ENCODE peak calls at places on chromosome 12, in eight cellular contexts. One of them, this sample, is unnamed.

GRCh38 chr12:4979737-4980136 is 63.9 kb upstream of the KCNA5 start:
- DNase-seq in OCI-LY7: no peak
- DNase-seq in H9: no peak
- DNase-seq in body of pancreas: no peak
- DNase-seq in A549: no peak
- DNase-seq in kidney: no peak
- DNase-seq in upper lobe of right lung: no peak
- DNase-seq in SK-N-SH: no peak
- DNase-seq in this sample: no peak

GRCh38 chr12:120713861-120714482 is 3.7 kb downstream of the UNC119B start:
- DNase-seq in OCI-LY7: peak
- DNase-seq in H9: peak
- DNase-seq in body of pancreas: peak
- DNase-seq in A549: peak
- DNase-seq in kidney: no peak
- DNase-seq in upper lobe of right lung: no peak
- DNase-seq in SK-N-SH: peak
- DNase-seq in this sample: peak

GRCh38 chr12:23640754-23641153 is 308.7 kb downstream of the SOX5 start:
- DNase-seq in OCI-LY7: no peak
- DNase-seq in H9: peak
- DNase-seq in body of pancreas: no peak
- DNase-seq in A549: no peak
- DNase-seq in kidney: no peak
- DNase-seq in upper lobe of right lung: no peak
- DNase-seq in SK-N-SH: no peak
- DNase-seq in this sample: no peak

GRCh38 chr12:6765048-6765633 is 1.0 kb upstream of the PTMS start:
- DNase-seq in OCI-LY7: no peak
- DNase-seq in H9: no peak
- DNase-seq in body of pancreas: no peak
- DNase-seq in A549: peak
- DNase-seq in kidney: no peak
- DNase-seq in upper lobe of right lung: no peak
- DNase-seq in SK-N-SH: no peak
- DNase-seq in this sample: no peak

GRCh38 chr12:113837059-113837458 is 129.1 kb downstream of the RBM19 start:
- DNase-seq in OCI-LY7: no peak
- DNase-seq in H9: no peak
- DNase-seq in body of pancreas: no peak
- DNase-seq in A549: no peak
- DNase-seq in kidney: no peak
- DNase-seq in upper lobe of right lung: no peak
- DNase-seq in SK-N-SH: no peak
- DNase-seq in this sample: no peak

GRCh38 chr12:47755655-47756562 is 2.8 kb downstream of the RAPGEF3 start:
- DNase-seq in OCI-LY7: no peak
- DNase-seq in H9: no peak
- DNase-seq in body of pancreas: no peak
- DNase-seq in A549: no peak
- DNase-seq in kidney: peak
- DNase-seq in upper lobe of right lung: no peak
- DNase-seq in SK-N-SH: no peak
- DNase-seq in this sample: no peak

GRCh38 chr12:3157581-3158328 is 80.6 kb downstream of the TSPAN9 start:
- DNase-seq in OCI-LY7: no peak
- DNase-seq in H9: no peak
- DNase-seq in body of pancreas: no peak
- DNase-seq in A549: no peak
- DNase-seq in kidney: no peak
- DNase-seq in upper lobe of right lung: no peak
- DNase-seq in SK-N-SH: peak
- DNase-seq in this sample: no peak

GRCh38 chr12:132285991-132286681 is 43.3 kb downstream of the GALNT9 start:
- DNase-seq in OCI-LY7: no peak
- DNase-seq in H9: peak
- DNase-seq in body of pancreas: peak
- DNase-seq in A549: peak
- DNase-seq in kidney: peak
- DNase-seq in upper lobe of right lung: peak
- DNase-seq in SK-N-SH: peak
- DNase-seq in this sample: no peak

GRCh38 chr12:120563495-120563894 is 17.7 kb downstream of the POP5 start:
- DNase-seq in OCI-LY7: no peak
- DNase-seq in H9: no peak
- DNase-seq in body of pancreas: no peak
- DNase-seq in A549: no peak
- DNase-seq in kidney: no peak
- DNase-seq in upper lobe of right lung: no peak
- DNase-seq in SK-N-SH: no peak
- DNase-seq in this sample: no peak

GRCh38 chr12:47782372-47782770 is 9.3 kb downstream of the SLC48A1 start:
- DNase-seq in OCI-LY7: no peak
- DNase-seq in H9: no peak
- DNase-seq in body of pancreas: no peak
- DNase-seq in A549: no peak
- DNase-seq in kidney: peak
- DNase-seq in upper lobe of right lung: peak
- DNase-seq in SK-N-SH: no peak
- DNase-seq in this sample: no peak

GRCh38 chr12:120720234-120720968 is 5.2 kb upstream of the ACADS start:
- DNase-seq in OCI-LY7: no peak
- DNase-seq in H9: no peak
- DNase-seq in body of pancreas: no peak
- DNase-seq in A549: peak
- DNase-seq in kidney: no peak
- DNase-seq in upper lobe of right lung: no peak
- DNase-seq in SK-N-SH: no peak
- DNase-seq in this sample: no peak

GRCh38 chr12:131102991-131103609 is 149.4 kb downstream of the ADGRD1 start:
- DNase-seq in OCI-LY7: no peak
- DNase-seq in H9: peak
- DNase-seq in body of pancreas: no peak
- DNase-seq in A549: no peak
- DNase-seq in kidney: peak
- DNase-seq in upper lobe of right lung: peak
- DNase-seq in SK-N-SH: no peak
- DNase-seq in this sample: no peak

GRCh38 chr12:3326850-3327780 is 163.9 kb upstream of the PRMT8 start:
- DNase-seq in OCI-LY7: no peak
- DNase-seq in H9: no peak
- DNase-seq in body of pancreas: no peak
- DNase-seq in A549: no peak
- DNase-seq in kidney: peak
- DNase-seq in upper lobe of right lung: no peak
- DNase-seq in SK-N-SH: no peak
- DNase-seq in this sample: no peak

GRCh38 chr12:89684131-89684530 is 24.5 kb downstream of the ATP2B1 start:
- DNase-seq in OCI-LY7: no peak
- DNase-seq in H9: no peak
- DNase-seq in body of pancreas: no peak
- DNase-seq in A549: no peak
- DNase-seq in kidney: no peak
- DNase-seq in upper lobe of right lung: no peak
- DNase-seq in SK-N-SH: no peak
- DNase-seq in this sample: no peak

GRCh38 chr12:104006929-104007328 is 41.3 kb downstream of the TDG start:
- DNase-seq in OCI-LY7: no peak
- DNase-seq in H9: no peak
- DNase-seq in body of pancreas: no peak
- DNase-seq in A549: peak
- DNase-seq in kidney: no peak
- DNase-seq in upper lobe of right lung: no peak
- DNase-seq in SK-N-SH: no peak
- DNase-seq in this sample: no peak

GRCh38 chr12:91562476-91562875 is 379.9 kb upstream of the DCN start:
- DNase-seq in OCI-LY7: no peak
- DNase-seq in H9: no peak
- DNase-seq in body of pancreas: no peak
- DNase-seq in A549: no peak
- DNase-seq in kidney: no peak
- DNase-seq in upper lobe of right lung: no peak
- DNase-seq in SK-N-SH: no peak
- DNase-seq in this sample: no peak

GRCh38 chr12:12684375-12685106 is 11.4 kb downstream of the GPR19 start:
- DNase-seq in OCI-LY7: peak
- DNase-seq in H9: peak
- DNase-seq in body of pancreas: no peak
- DNase-seq in A549: peak
- DNase-seq in kidney: no peak
- DNase-seq in upper lobe of right lung: no peak
- DNase-seq in SK-N-SH: peak
- DNase-seq in this sample: no peak

GRCh38 chr12:116524964-116525379 is 34.2 kb upstream of the MAP1LC3B2 start:
- DNase-seq in OCI-LY7: no peak
- DNase-seq in H9: peak
- DNase-seq in body of pancreas: no peak
- DNase-seq in A549: peak
- DNase-seq in kidney: peak
- DNase-seq in upper lobe of right lung: no peak
- DNase-seq in SK-N-SH: no peak
- DNase-seq in this sample: no peak

GRCh38 chr12:87814625-87815024 is 214.6 kb downstream of the C12orf50 start:
- DNase-seq in OCI-LY7: no peak
- DNase-seq in H9: no peak
- DNase-seq in body of pancreas: no peak
- DNase-seq in A549: peak
- DNase-seq in kidney: no peak
- DNase-seq in upper lobe of right lung: no peak
- DNase-seq in SK-N-SH: no peak
- DNase-seq in this sample: no peak
- TF ChIP-seq CTCF in OCI-LY7: no peak
- TF ChIP-seq CTCF in H9: no peak
- TF ChIP-seq CTCF in body of pancreas: no peak
- TF ChIP-seq CTCF in A549: no peak
- TF ChIP-seq CTCF in kidney: no peak
- TF ChIP-seq CTCF in upper lobe of right lung: no peak
- TF ChIP-seq CTCF in SK-N-SH: no peak
- TF ChIP-seq CTCF in this sample: no peak

GRCh38 chr12:49059385-49060232 is 985 bp downstream of the KMT2D start:
- DNase-seq in OCI-LY7: peak
- DNase-seq in H9: no peak
- DNase-seq in body of pancreas: peak
- DNase-seq in A549: peak
- DNase-seq in kidney: no peak
- DNase-seq in upper lobe of right lung: no peak
- DNase-seq in SK-N-SH: no peak
- DNase-seq in this sample: peak

GRCh38 chr12:49060237-49061156 is at the start of gene KMT2D:
- DNase-seq in OCI-LY7: peak
- DNase-seq in H9: peak
- DNase-seq in body of pancreas: peak
- DNase-seq in A549: peak
- DNase-seq in kidney: peak
- DNase-seq in upper lobe of right lung: peak
- DNase-seq in SK-N-SH: peak
- DNase-seq in this sample: peak

GRCh38 chr12:49057888-49058287 is 2.7 kb downstream of the KMT2D start:
- DNase-seq in OCI-LY7: no peak
- DNase-seq in H9: no peak
- DNase-seq in body of pancreas: no peak
- DNase-seq in A549: no peak
- DNase-seq in kidney: no peak
- DNase-seq in upper lobe of right lung: no peak
- DNase-seq in SK-N-SH: peak
- DNase-seq in this sample: peak

GRCh38 chr12:49058366-49059062 is 2.1 kb downstream of the KMT2D start:
- DNase-seq in OCI-LY7: no peak
- DNase-seq in H9: no peak
- DNase-seq in body of pancreas: no peak
- DNase-seq in A549: no peak
- DNase-seq in kidney: no peak
- DNase-seq in upper lobe of right lung: no peak
- DNase-seq in SK-N-SH: peak
- DNase-seq in this sample: no peak

DNA sequence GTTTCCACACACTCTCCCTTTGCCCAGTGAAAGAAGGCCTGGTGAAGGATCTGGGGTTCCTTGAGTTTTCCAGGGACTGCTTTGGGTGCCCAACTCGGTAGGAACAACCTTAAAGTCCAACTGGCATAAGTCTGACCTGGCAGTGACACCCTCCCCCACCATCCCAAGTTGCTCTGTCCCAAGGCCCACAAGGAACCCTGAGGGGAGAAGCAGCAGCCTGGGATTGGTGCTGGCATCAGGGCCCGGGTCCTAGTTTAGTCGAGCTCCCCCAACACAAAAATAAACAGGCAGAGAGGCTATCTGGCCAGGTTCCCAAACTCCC is 1.6 kb downstream of the KMT2D start:
- DNase-seq in OCI-LY7: no peak
- DNase-seq in H9: no peak
- DNase-seq in body of pancreas: no peak
- DNase-seq in A549: no peak
- DNase-seq in kidney: no peak
- DNase-seq in upper lobe of right lung: no peak
- DNase-seq in SK-N-SH: peak
- DNase-seq in this sample: no peak
- H3K27ac ChIP-seq in OCI-LY7: peak
- H3K27ac ChIP-seq in H9: no peak
- H3K27ac ChIP-seq in body of pancreas: peak
- H3K27ac ChIP-seq in A549: peak
- H3K27ac ChIP-seq in kidney: no peak
- H3K27ac ChIP-seq in upper lobe of right lung: peak
- H3K27ac ChIP-seq in SK-N-SH: peak
- H3K27ac ChIP-seq in this sample: peak

DNA sequence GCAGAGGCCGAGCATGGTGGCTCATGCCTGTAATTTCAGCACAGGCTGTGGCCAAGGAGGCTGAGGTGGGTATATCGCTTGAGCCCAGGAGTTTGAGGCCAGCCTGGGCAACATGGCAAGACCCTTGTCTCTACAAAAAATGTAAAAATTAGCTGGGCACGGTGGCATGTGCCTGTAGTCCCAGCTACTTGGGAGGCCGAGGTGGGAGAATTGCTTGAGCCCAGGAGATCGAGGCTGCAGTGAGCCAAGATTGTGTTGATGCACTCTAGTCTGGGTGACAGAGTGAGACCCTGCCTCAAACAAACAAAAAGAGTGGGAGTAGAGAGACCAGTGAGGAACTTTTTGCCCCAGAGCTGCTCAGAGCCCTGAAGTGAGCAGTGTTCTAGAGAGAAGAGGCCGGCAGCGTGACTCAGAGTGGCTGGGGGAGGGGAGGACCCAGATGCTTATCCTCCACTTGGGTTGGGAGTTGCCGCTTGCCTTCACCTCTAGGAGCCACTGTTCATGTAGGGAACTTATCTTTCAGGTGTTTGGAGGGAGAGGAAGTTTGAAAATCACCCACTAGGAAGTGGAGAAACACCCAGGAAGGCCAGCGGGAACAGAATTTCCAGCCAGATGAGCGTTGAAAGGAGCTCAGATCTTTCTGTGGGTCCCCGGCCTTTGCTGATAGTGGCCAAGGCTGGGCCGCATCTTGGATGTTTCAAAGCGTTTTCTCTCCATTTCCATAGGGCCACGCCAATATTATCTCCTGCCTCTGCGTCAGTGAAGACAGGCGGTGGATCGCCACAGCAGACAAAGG is 15.3 kb downstream of the CFAP251 start:
- DNase-seq in OCI-LY7: no peak
- DNase-seq in H9: peak
- DNase-seq in body of pancreas: no peak
- DNase-seq in A549: no peak
- DNase-seq in kidney: no peak
- DNase-seq in upper lobe of right lung: peak
- DNase-seq in SK-N-SH: no peak
- DNase-seq in this sample: no peak
- TF ChIP-seq CTCF in OCI-LY7: peak
- TF ChIP-seq CTCF in H9: peak
- TF ChIP-seq CTCF in body of pancreas: no peak
- TF ChIP-seq CTCF in A549: no peak
- TF ChIP-seq CTCF in kidney: no peak
- TF ChIP-seq CTCF in upper lobe of right lung: no peak
- TF ChIP-seq CTCF in SK-N-SH: peak
- TF ChIP-seq CTCF in this sample: no peak

GRCh38 chr12:112125250-112125999 is at the start of gene TRAFD1:
- DNase-seq in OCI-LY7: peak
- DNase-seq in H9: peak
- DNase-seq in body of pancreas: peak
- DNase-seq in A549: peak
- DNase-seq in kidney: peak
- DNase-seq in upper lobe of right lung: peak
- DNase-seq in SK-N-SH: peak
- DNase-seq in this sample: peak
- H3K27ac ChIP-seq in OCI-LY7: peak
- H3K27ac ChIP-seq in H9: no peak
- H3K27ac ChIP-seq in body of pancreas: peak
- H3K27ac ChIP-seq in A549: peak
- H3K27ac ChIP-seq in kidney: peak
- H3K27ac ChIP-seq in upper lobe of right lung: peak
- H3K27ac ChIP-seq in SK-N-SH: peak
- H3K27ac ChIP-seq in this sample: peak